ENCODE peak calls at places on chromosome 1, in seven cellular contexts. One of them, this sample, is unnamed.

GRCh38 chr1:67583462-67583950 is 101.5 kb upstream of the GADD45A start:
- DNase-seq in DND-41: no peak
- DNase-seq in naive thymus-derived CD4-positive, alpha-beta T cell: no peak
- DNase-seq in body of pancreas: no peak
- DNase-seq in neuronal stem cell: no peak
- DNase-seq in HFF-Myc: no peak
- DNase-seq in WERI-Rb-1: no peak
- DNase-seq in this sample: peak

GRCh38 chr1:175073633-175074032 is 6.0 kb downstream of the TNN start:
- DNase-seq in DND-41: no peak
- DNase-seq in naive thymus-derived CD4-positive, alpha-beta T cell: no peak
- DNase-seq in body of pancreas: no peak
- DNase-seq in neuronal stem cell: no peak
- DNase-seq in HFF-Myc: no peak
- DNase-seq in WERI-Rb-1: no peak
- DNase-seq in this sample: no peak

GRCh38 chr1:29333008-29333407 is 96.7 kb downstream of the PTPRU start:
- DNase-seq in DND-41: no peak
- DNase-seq in naive thymus-derived CD4-positive, alpha-beta T cell: no peak
- DNase-seq in body of pancreas: peak
- DNase-seq in neuronal stem cell: no peak
- DNase-seq in HFF-Myc: no peak
- DNase-seq in WERI-Rb-1: no peak
- DNase-seq in this sample: no peak

GRCh38 chr1:35507947-35508346 is 49.3 kb downstream of the KIAA0319L start:
- DNase-seq in DND-41: no peak
- DNase-seq in naive thymus-derived CD4-positive, alpha-beta T cell: no peak
- DNase-seq in body of pancreas: no peak
- DNase-seq in neuronal stem cell: no peak
- DNase-seq in HFF-Myc: no peak
- DNase-seq in WERI-Rb-1: no peak
- DNase-seq in this sample: no peak

GRCh38 chr1:150674881-150675280 is 22.1 kb downstream of the GOLPH3L start:
- DNase-seq in DND-41: no peak
- DNase-seq in naive thymus-derived CD4-positive, alpha-beta T cell: no peak
- DNase-seq in body of pancreas: no peak
- DNase-seq in neuronal stem cell: no peak
- DNase-seq in HFF-Myc: no peak
- DNase-seq in WERI-Rb-1: no peak
- DNase-seq in this sample: no peak

GRCh38 chr1:212224102-212224501 is 61.1 kb upstream of the PPP2R5A start:
- DNase-seq in DND-41: no peak
- DNase-seq in naive thymus-derived CD4-positive, alpha-beta T cell: no peak
- DNase-seq in body of pancreas: no peak
- DNase-seq in neuronal stem cell: no peak
- DNase-seq in HFF-Myc: no peak
- DNase-seq in WERI-Rb-1: no peak
- DNase-seq in this sample: no peak

GRCh38 chr1:52880226-52880625 is 37.7 kb downstream of the ZYG11A start:
- DNase-seq in DND-41: no peak
- DNase-seq in naive thymus-derived CD4-positive, alpha-beta T cell: no peak
- DNase-seq in body of pancreas: no peak
- DNase-seq in neuronal stem cell: no peak
- DNase-seq in HFF-Myc: no peak
- DNase-seq in WERI-Rb-1: no peak
- DNase-seq in this sample: no peak

GRCh38 chr1:106746448-106747085 is 309.9 kb upstream of the PRMT6 start:
- DNase-seq in DND-41: no peak
- DNase-seq in naive thymus-derived CD4-positive, alpha-beta T cell: no peak
- DNase-seq in body of pancreas: no peak
- DNase-seq in neuronal stem cell: peak
- DNase-seq in HFF-Myc: no peak
- DNase-seq in WERI-Rb-1: peak
- DNase-seq in this sample: no peak

GRCh38 chr1:82226198-82226505 is 425.4 kb downstream of the ADGRL2 start:
- DNase-seq in DND-41: no peak
- DNase-seq in naive thymus-derived CD4-positive, alpha-beta T cell: no peak
- DNase-seq in body of pancreas: no peak
- DNase-seq in neuronal stem cell: no peak
- DNase-seq in HFF-Myc: no peak
- DNase-seq in WERI-Rb-1: peak
- DNase-seq in this sample: peak

GRCh38 chr1:111192074-111192473 is 8.4 kb downstream of the DENND2D start:
- DNase-seq in DND-41: no peak
- DNase-seq in naive thymus-derived CD4-positive, alpha-beta T cell: no peak
- DNase-seq in body of pancreas: no peak
- DNase-seq in neuronal stem cell: no peak
- DNase-seq in HFF-Myc: no peak
- DNase-seq in WERI-Rb-1: no peak
- DNase-seq in this sample: no peak

GRCh38 chr1:111193712-111194480 is 6.5 kb downstream of the DENND2D start:
- DNase-seq in DND-41: peak
- DNase-seq in naive thymus-derived CD4-positive, alpha-beta T cell: no peak
- DNase-seq in body of pancreas: no peak
- DNase-seq in neuronal stem cell: no peak
- DNase-seq in HFF-Myc: no peak
- DNase-seq in WERI-Rb-1: no peak
- DNase-seq in this sample: no peak

GRCh38 chr1:111191496-111191895 is 8.9 kb downstream of the DENND2D start:
- DNase-seq in DND-41: no peak
- DNase-seq in naive thymus-derived CD4-positive, alpha-beta T cell: no peak
- DNase-seq in body of pancreas: no peak
- DNase-seq in neuronal stem cell: no peak
- DNase-seq in HFF-Myc: no peak
- DNase-seq in WERI-Rb-1: no peak
- DNase-seq in this sample: peak

GRCh38 chr1:111190931-111191451 is 9.5 kb downstream of the DENND2D start:
- DNase-seq in DND-41: no peak
- DNase-seq in naive thymus-derived CD4-positive, alpha-beta T cell: no peak
- DNase-seq in body of pancreas: peak
- DNase-seq in neuronal stem cell: no peak
- DNase-seq in HFF-Myc: no peak
- DNase-seq in WERI-Rb-1: no peak
- DNase-seq in this sample: peak

GRCh38 chr1:111192643-111193519 is 7.6 kb downstream of the DENND2D start:
- DNase-seq in DND-41: peak
- DNase-seq in naive thymus-derived CD4-positive, alpha-beta T cell: no peak
- DNase-seq in body of pancreas: no peak
- DNase-seq in neuronal stem cell: no peak
- DNase-seq in HFF-Myc: no peak
- DNase-seq in WERI-Rb-1: no peak
- DNase-seq in this sample: no peak
- H3K4me3 ChIP-seq in DND-41: no peak
- H3K4me3 ChIP-seq in naive thymus-derived CD4-positive, alpha-beta T cell: peak
- H3K4me3 ChIP-seq in body of pancreas: no peak
- H3K4me3 ChIP-seq in neuronal stem cell: no peak
- H3K4me3 ChIP-seq in HFF-Myc: no peak
- H3K4me3 ChIP-seq in WERI-Rb-1: no peak
- H3K4me3 ChIP-seq in this sample: no peak

GRCh38 chr1:15217654-15218053 is 29.4 kb upstream of the FHAD1 start:
- DNase-seq in DND-41: no peak
- DNase-seq in naive thymus-derived CD4-positive, alpha-beta T cell: no peak
- DNase-seq in body of pancreas: no peak
- DNase-seq in neuronal stem cell: no peak
- DNase-seq in HFF-Myc: no peak
- DNase-seq in WERI-Rb-1: no peak
- DNase-seq in this sample: no peak
- H3K4me3 ChIP-seq in DND-41: no peak
- H3K4me3 ChIP-seq in naive thymus-derived CD4-positive, alpha-beta T cell: no peak
- H3K4me3 ChIP-seq in body of pancreas: no peak
- H3K4me3 ChIP-seq in neuronal stem cell: no peak
- H3K4me3 ChIP-seq in HFF-Myc: no peak
- H3K4me3 ChIP-seq in WERI-Rb-1: no peak
- H3K4me3 ChIP-seq in this sample: no peak

GRCh38 chr1:241638091-241638682 is 2.0 kb downstream of the CHML start:
- DNase-seq in DND-41: no peak
- DNase-seq in naive thymus-derived CD4-positive, alpha-beta T cell: no peak
- DNase-seq in body of pancreas: no peak
- DNase-seq in neuronal stem cell: no peak
- DNase-seq in HFF-Myc: no peak
- DNase-seq in WERI-Rb-1: no peak
- DNase-seq in this sample: no peak
- H3K4me3 ChIP-seq in DND-41: peak
- H3K4me3 ChIP-seq in naive thymus-derived CD4-positive, alpha-beta T cell: no peak
- H3K4me3 ChIP-seq in body of pancreas: no peak
- H3K4me3 ChIP-seq in neuronal stem cell: peak
- H3K4me3 ChIP-seq in HFF-Myc: peak
- H3K4me3 ChIP-seq in WERI-Rb-1: no peak
- H3K4me3 ChIP-seq in this sample: no peak

DNA sequence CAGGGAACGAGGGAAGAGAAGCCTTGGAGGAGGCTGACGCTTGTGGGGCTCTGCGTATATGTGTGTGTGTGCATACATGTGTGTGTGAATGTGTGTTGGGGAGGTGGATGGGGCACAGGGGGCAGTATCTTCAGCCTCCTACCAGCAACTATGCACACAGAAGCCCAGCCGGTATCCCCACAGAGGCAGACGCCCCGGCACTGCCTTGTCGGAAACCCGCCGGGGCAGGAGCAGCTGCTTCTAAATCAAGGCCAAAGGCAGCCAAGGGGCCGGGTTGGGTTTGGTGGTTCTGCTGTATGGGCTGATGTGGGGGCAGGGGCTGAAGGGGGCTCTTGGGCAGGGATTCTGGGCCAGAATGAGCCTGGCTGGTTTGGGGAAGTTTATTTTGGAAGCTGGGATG is 10.8 kb upstream of the WNT4 start:
- DNase-seq in DND-41: no peak
- DNase-seq in naive thymus-derived CD4-positive, alpha-beta T cell: no peak
- DNase-seq in body of pancreas: no peak
- DNase-seq in neuronal stem cell: no peak
- DNase-seq in HFF-Myc: no peak
- DNase-seq in WERI-Rb-1: no peak
- DNase-seq in this sample: no peak
- H3K4me3 ChIP-seq in DND-41: no peak
- H3K4me3 ChIP-seq in naive thymus-derived CD4-positive, alpha-beta T cell: no peak
- H3K4me3 ChIP-seq in body of pancreas: no peak
- H3K4me3 ChIP-seq in neuronal stem cell: no peak
- H3K4me3 ChIP-seq in HFF-Myc: no peak
- H3K4me3 ChIP-seq in WERI-Rb-1: no peak
- H3K4me3 ChIP-seq in this sample: no peak

This sample was measured in cardiac fibroblast.